ENCODE peak calls at places on chromosomes 13 and 19, in four cellular contexts. Q is cardiac muscle cell, B is foreskin fibroblast, W is body of pancreas. A is an unnamed sample.

GRCh38 chr19:11073568-11073967 is 15.7 kb upstream of the LDLR start:
- DNase-seq in B (no peak), W (no peak), Q (no peak), A (no peak)

GRCh38 chr13:104034891-104035290 is 968.7 kb upstream of the SLC10A2 start:
- DNase-seq in B (no peak), W (no peak), Q (no peak), A (no peak)

GRCh38 chr13:81379183-81379582 is 1038.3 kb upstream of the SPRY2 start:
- DNase-seq in B (no peak), Q (no peak), W (no peak), A (no peak)

GRCh38 chr19:49364083-49364687 is 508 bp downstream of the DKKL1 start:
- DNase-seq in B (no peak), Q (no peak), W (peak; percentile 31), A (no peak)

GRCh38 chr13:25172303-25172630 is 179 bp upstream of the AMER2 start:
- DNase-seq in B (no peak), W (no peak), Q (no peak), A (no peak)

GRCh38 chr19:12985049-12985776 is 10.1 kb upstream of the NFIX start:
- DNase-seq in B (peak; percentile 78), Q (no peak), W (peak; percentile 54), A (no peak)

GRCh38 chr19:1465191-1466016 is 13.6 kb downstream of the C19orf25 start:
- DNase-seq in Q (peak; percentile 73), B (peak; percentile 74), W (no peak), A (no peak)

GRCh38 chr19:1627194-1627593 is 21.9 kb upstream of the UQCR11 start:
- DNase-seq in B (no peak), Q (no peak), W (no peak), A (no peak)

GRCh38 chr13:112740502-112741131 is 50.8 kb downstream of the ATP11A start:
- DNase-seq in W (peak; percentile 39), Q (peak; percentile 60), B (peak; percentile 83), A (no peak)

GRCh38 chr13:32748305-32748704 is 162.1 kb downstream of the PDS5B start:
- DNase-seq in Q (no peak), B (no peak), W (no peak), A (no peak)

GRCh38 chr13:39401091-39401647 is 201.8 kb downstream of the LHFPL6 start:
- DNase-seq in Q (no peak), W (no peak), B (no peak), A (no peak)

GRCh38 chr19:40808497-40808896 is 9.5 kb downstream of the EGLN2 start:
- DNase-seq in Q (no peak), W (no peak), B (no peak), A (no peak)

GRCh38 chr19:40808021-40808325 is 9.0 kb downstream of the EGLN2 start:
- DNase-seq in W (no peak), B (peak; percentile 19), Q (no peak), A (no peak)

GRCh38 chr19:40805258-40805868 is 6.4 kb downstream of the EGLN2 start:
- DNase-seq in B (no peak), W (peak; percentile 63), Q (no peak), A (no peak)

GRCh38 chr19:40806385-40807146 is 7.6 kb downstream of the EGLN2 start:
- DNase-seq in B (peak; percentile 96), W (no peak), Q (peak; percentile 77), A (peak; percentile 70)

DNA sequence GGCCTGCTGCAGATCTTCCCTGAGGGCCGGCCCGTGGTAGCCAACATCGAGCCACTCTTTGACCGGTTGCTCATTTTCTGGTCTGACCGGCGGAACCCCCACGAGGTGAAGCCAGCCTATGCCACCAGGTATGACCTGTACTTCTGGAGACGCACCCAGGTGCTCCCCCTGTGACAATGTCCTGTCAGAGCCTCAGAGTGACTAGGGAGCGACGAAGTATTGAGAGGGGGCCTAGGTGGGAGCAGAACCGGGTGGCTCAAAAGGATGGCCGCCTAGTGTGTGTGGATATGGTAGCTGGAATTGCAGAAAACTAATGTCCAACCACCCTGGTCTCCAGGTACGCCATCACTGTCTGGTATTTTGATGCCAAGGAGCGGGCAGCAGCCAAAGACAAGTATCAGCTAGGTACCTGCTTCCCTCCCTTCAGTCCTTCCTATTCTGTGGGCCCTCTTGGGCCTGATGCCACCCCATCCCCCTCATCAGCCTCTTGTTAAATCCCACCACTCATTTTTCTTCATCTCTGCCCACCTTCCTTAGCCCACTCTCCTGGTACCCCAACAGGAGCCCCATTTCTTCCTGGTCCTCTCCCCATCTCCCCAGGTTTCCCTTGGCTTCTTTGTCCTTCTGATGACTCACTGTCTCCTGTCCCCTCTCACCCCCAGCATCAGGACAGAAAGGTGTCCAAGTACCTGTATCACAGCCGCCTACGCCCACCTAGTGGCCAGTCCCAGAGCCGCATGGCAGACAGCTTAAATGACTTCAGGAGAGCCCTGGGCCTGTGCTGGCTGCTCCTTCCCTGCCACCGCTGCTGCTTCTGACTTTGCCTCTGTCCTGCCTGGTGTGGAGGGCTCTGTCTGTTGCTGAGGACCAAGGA is 8.4 kb downstream of the EGLN2 start:
- DNase-seq in B (peak; percentile 21), W (no peak), Q (peak; percentile 34), A (no peak)
- TF ChIP-seq CTCF in B (peak; percentile 21), W (peak; percentile 30), Q (peak; percentile 27), A (peak; percentile 6)

GRCh38 chr13:65882810-65883209 is 1347.3 kb downstream of the PCDH9 start:
- DNase-seq in Q (no peak), B (no peak), W (no peak), A (no peak)
- TF ChIP-seq CTCF in Q (peak; percentile 10), B (peak; percentile 8), W (no peak), A (no peak)

DNA sequence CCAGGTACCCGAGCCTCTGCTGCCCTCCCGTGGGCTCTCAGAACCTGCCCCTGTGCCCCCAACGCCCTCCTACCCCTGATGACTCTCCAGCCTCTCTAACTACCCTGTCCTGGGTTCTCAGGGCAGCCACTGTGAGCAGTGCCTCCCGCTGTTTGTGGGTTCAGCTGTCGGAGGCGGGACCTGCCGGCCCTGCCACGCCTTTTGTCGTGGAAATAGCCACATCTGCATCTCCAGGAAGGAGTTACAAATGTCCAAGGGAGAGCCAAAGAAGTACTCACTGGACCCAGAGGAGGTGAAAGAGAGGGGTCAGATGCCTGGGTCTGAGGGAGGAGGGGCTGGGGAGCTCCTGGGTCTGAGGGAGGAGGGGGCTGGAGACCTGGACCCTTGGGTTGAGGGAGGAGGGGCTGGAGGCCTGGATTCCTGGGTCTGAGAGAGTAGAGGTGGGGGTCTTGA is 20.0 kb downstream of the CNFN start:
- DNase-seq in Q (no peak), W (no peak), B (no peak), A (no peak)
- TF ChIP-seq CTCF in Q (no peak), W (no peak), B (no peak), A (no peak)

DNA sequence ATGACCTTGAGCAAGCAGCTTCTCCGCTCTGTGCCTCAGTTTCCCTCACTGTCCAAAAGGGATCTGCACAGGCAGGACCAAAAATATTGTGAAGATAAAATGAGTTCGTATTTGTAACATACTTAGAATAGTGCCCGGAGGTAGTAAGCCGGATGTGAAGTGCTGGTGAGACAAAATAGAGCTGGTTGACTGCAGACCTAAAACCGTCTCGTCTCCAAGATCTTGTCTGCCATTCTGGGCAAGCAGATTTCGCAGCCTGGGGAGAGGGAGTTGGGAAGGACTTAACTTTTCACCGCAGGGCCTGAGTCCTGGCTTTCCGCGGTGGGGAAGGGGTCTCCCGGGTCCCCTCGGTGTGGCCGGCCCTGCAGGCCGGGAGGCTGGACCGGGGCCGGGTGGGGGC is 8.2 kb upstream of the BBC3 start:
- DNase-seq in W (no peak), Q (no peak), B (peak; percentile 50), A (no peak)
- TF ChIP-seq CTCF in W (no peak), Q (no peak), B (no peak), A (no peak)

GRCh38 chr19:48085904-48086864 is 24.4 kb downstream of the PLA2G4C start:
- DNase-seq in B (no peak), Q (no peak), W (no peak), A (no peak)
- TF ChIP-seq CTCF in B (peak; percentile 2), Q (no peak), W (no peak), A (peak; percentile 25)

GRCh38 chr13:55577847-55578210 is 1562.9 kb upstream of the PRR20A start:
- DNase-seq in B (no peak), Q (no peak), W (no peak), A (no peak)
- TF ChIP-seq CTCF in B (no peak), Q (no peak), W (no peak), A (no peak)

GRCh38 chr13:98262307-98262706 is 85.2 kb upstream of the RNF113B start:
- DNase-seq in B (no peak), Q (no peak), W (no peak), A (no peak)

GRCh38 chr13:98265669-98266551 is 88.8 kb upstream of the RNF113B start:
- DNase-seq in Q (no peak), W (peak; percentile 68), B (no peak), A (no peak)

GRCh38 chr13:98263841-98264240 is 86.8 kb upstream of the RNF113B start:
- DNase-seq in Q (no peak), B (no peak), W (no peak), A (no peak)

GRCh38 chr13:98267080-98267912 is 90.2 kb upstream of the RNF113B start:
- DNase-seq in B (no peak), W (peak; percentile 34), Q (no peak), A (no peak)

GRCh38 chr13:98264877-98265276 is 87.8 kb upstream of the RNF113B start:
- DNase-seq in W (no peak), Q (no peak), B (no peak), A (no peak)
- TF ChIP-seq CTCF in W (no peak), Q (no peak), B (no peak), A (no peak)

GRCh38 chr19:6063576-6063961 is 46.7 kb downstream of the RFX2 start:
- DNase-seq in B (no peak), W (no peak), Q (no peak), A (no peak)
- TF ChIP-seq CTCF in B (no peak), W (no peak), Q (no peak), A (no peak)

GRCh38 chr19:53365134-53365898 is at the start of gene ZNF525:
- DNase-seq in W (peak; percentile 97), Q (peak; percentile 87), B (peak; percentile 85), A (peak; percentile 53)
- TF ChIP-seq CTCF in W (peak; percentile 23), Q (no peak), B (no peak), A (no peak)

DNA sequence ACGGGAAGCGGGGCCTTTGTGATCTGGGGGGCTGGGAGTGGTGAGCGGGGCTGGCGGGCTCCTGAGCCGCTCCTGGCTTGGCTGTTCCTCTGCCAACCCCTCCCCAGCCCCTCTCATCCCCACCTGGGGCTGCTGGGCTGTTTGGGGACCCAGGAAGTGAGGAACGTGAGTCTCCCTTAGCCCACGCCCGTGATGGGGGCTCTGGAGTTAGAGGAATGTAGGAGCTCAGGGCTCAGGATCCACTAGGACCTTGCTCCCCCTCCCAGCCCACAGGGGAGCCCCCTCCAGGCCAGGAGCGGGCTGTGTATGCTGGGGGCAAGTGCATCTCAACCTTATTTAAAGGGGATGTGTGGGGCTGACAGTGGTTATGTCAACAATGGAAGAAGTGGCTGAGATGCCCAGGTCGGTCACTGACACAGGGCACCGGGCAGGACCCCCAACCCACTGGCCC is 134.1 kb downstream of the URI1 start:
- DNase-seq in W (no peak), Q (no peak), B (no peak), A (no peak)
- TF ChIP-seq CTCF in W (no peak), Q (no peak), B (no peak), A (no peak)